ENCODE peak calls at places on chromosome 10, in nine cellular contexts. G is DND-41; D is T-helper 9 cell; S is HFFc6; F is SIG-M5; H is MCF 10A; Z is CD4-positive, alpha-beta T cell; K is fibroblast of gingiva; M is GM12865. T is an unnamed sample.

GRCh38 chr10:102682441-102682840 is 31.8 kb downstream of the ARL3 start:
- DNase-seq in F (no peak), M (no peak), K (no peak), H (no peak), D (no peak), S (no peak), G (no peak), Z (no peak), T (no peak)

GRCh38 chr10:62817120-62817762 is 1.1 kb upstream of the EGR2 start:
- DNase-seq in F (no peak), D (peak; percentile 40), G (peak; percentile 67), Z (no peak), S (no peak), H (peak; percentile 45), K (peak; percentile 5), M (no peak), T (no peak)

GRCh38 chr10:72092987-72093386 is 4.6 kb upstream of the SPOCK2 start:
- DNase-seq in Z (no peak), M (no peak), K (no peak), H (no peak), S (no peak), D (no peak), G (no peak), F (no peak), T (no peak)

GRCh38 chr10:30701471-30702173 is 72.1 kb upstream of the LYZL2 start:
- DNase-seq in D (peak; percentile 40), M (peak; percentile 94), K (peak; percentile 18), Z (peak; percentile 51), F (no peak), H (peak; percentile 80), G (peak; percentile 82), S (peak; percentile 45), T (no peak)

GRCh38 chr10:97000487-97001182 is 168.5 kb downstream of the LCOR start:
- DNase-seq in H (peak; percentile 57), M (no peak), F (no peak), D (no peak), Z (no peak), S (no peak), K (no peak), G (no peak), T (no peak)

GRCh38 chr10:74995806-74996205 is 115.7 kb upstream of the SAMD8 start:
- DNase-seq in D (no peak), Z (no peak), S (no peak), H (no peak), G (no peak), F (no peak), M (no peak), K (no peak), T (no peak)

GRCh38 chr10:125107972-125108580 is 52.3 kb downstream of the CTBP2 start:
- DNase-seq in M (no peak), G (no peak), Z (no peak), S (no peak), D (no peak), H (no peak), K (no peak), F (no peak), T (no peak)

GRCh38 chr10:110495731-110496552 is 1.8 kb upstream of the DUSP5 start:
- DNase-seq in K (peak; percentile 92), M (peak; percentile 50), H (peak; percentile 68), D (peak; percentile 41), Z (peak; percentile 35), F (no peak), G (peak; percentile 15), S (peak; percentile 84), T (no peak)

GRCh38 chr10:48404646-48405045 is 98.2 kb downstream of the MAPK8 start:
- DNase-seq in S (no peak), M (no peak), K (peak; percentile 93), Z (no peak), F (no peak), D (no peak), G (no peak), H (peak; percentile 81), T (no peak)

GRCh38 chr10:28532223-28532508 is 752 bp upstream of the WAC start:
- DNase-seq in Z (no peak), G (no peak), H (no peak), M (no peak), K (no peak), D (no peak), F (no peak), S (peak; percentile 38), T (no peak)

GRCh38 chr10:93165367-93165766 is 91.7 kb downstream of the CYP26A1 start:
- DNase-seq in D (no peak), F (no peak), G (no peak), M (no peak), K (peak; percentile 4), H (no peak), S (no peak), Z (no peak), T (peak; percentile 28)

GRCh38 chr10:35739998-35740397 is 97.9 kb upstream of the FZD8 start:
- DNase-seq in H (peak; percentile 8), M (no peak), S (no peak), G (no peak), D (no peak), Z (no peak), K (no peak), F (no peak), T (no peak)

GRCh38 chr10:11875499-11876281 is 52.5 kb downstream of the PROSER2 start:
- DNase-seq in K (peak; percentile 86), S (peak; percentile 93), F (no peak), D (no peak), H (peak; percentile 96), G (no peak), M (no peak), Z (no peak), T (peak; percentile 79)

GRCh38 chr10:47101196-47101595 is 190.0 kb downstream of the PTPN20 start:
- DNase-seq in H (no peak), S (no peak), K (no peak), F (no peak), Z (no peak), D (no peak), M (no peak), G (no peak), T (no peak)

GRCh38 chr10:131775444-131775832 is 125.4 kb upstream of the PPP2R2D start:
- DNase-seq in H (no peak), Z (no peak), G (no peak), S (no peak), D (no peak), F (no peak), K (no peak), M (no peak), T (no peak)

GRCh38 chr10:123117644-123118409 is 17.9 kb upstream of the HMX3 start:
- DNase-seq in Z (no peak), D (no peak), G (no peak), H (no peak), M (no peak), F (no peak), S (no peak), K (no peak), T (no peak)

GRCh38 chr10:71079761-71080380 is 132.5 kb upstream of the UNC5B start:
- DNase-seq in H (no peak), G (no peak), D (no peak), M (no peak), F (no peak), K (no peak), Z (no peak), S (no peak), T (no peak)

GRCh38 chr10:95511314-95511713 is 49.9 kb downstream of the SORBS1 start:
- DNase-seq in F (no peak), H (no peak), M (no peak), S (no peak), Z (no peak), D (no peak), G (no peak), K (no peak), T (no peak)

GRCh38 chr10:102781089-102781920 is 37.6 kb downstream of the WBP1L start:
- DNase-seq in Z (no peak), M (no peak), S (no peak), D (no peak), F (no peak), G (no peak), K (no peak), H (no peak), T (no peak)

GRCh38 chr10:48478980-48479811 is 125.7 kb downstream of the ARHGAP22 start:
- DNase-seq in G (no peak), H (no peak), F (peak; percentile 2), M (no peak), Z (no peak), D (no peak), S (no peak), K (no peak), T (no peak)

GRCh38 chr10:79406683-79407396 is 38.6 kb downstream of the ZCCHC24 start:
- DNase-seq in H (no peak), D (no peak), F (no peak), S (no peak), M (no peak), G (no peak), K (no peak), Z (no peak), T (no peak)

GRCh38 chr10:110783509-110784103 is 88.1 kb upstream of the PDCD4 start:
- DNase-seq in D (peak; percentile 55), K (no peak), S (no peak), F (no peak), Z (peak; percentile 46), H (no peak), M (no peak), G (no peak), T (no peak)

GRCh38 chr10:71698737-71699136 is 20.8 kb downstream of the C10orf105 start:
- DNase-seq in H (no peak), G (no peak), Z (no peak), D (no peak), M (no peak), K (no peak), S (no peak), F (no peak), T (no peak)

GRCh38 chr10:60944910-60945297 is 919 bp upstream of the RHOBTB1 start:
- DNase-seq in D (no peak), M (no peak), H (no peak), K (no peak), G (no peak), F (no peak), S (no peak), Z (no peak), T (no peak)

GRCh38 chr10:10207538-10207937 is 810.1 kb upstream of the CELF2 start:
- DNase-seq in S (no peak), F (no peak), K (no peak), H (no peak), M (no peak), G (no peak), Z (no peak), D (no peak), T (no peak)

GRCh38 chr10:110818311-110819257 is 53.1 kb upstream of the PDCD4 start:
- DNase-seq in S (no peak), G (no peak), M (no peak), F (no peak), D (no peak), Z (no peak), H (no peak), K (no peak), T (no peak)

GRCh38 chr10:36676321-36677169 is 448.9 kb upstream of the ANKRD30A start:
- DNase-seq in Z (no peak), G (no peak), H (peak; percentile 9), K (peak; percentile 49), S (no peak), D (no peak), M (no peak), F (no peak), T (peak; percentile 28)

T was measured in GM04504.